ENCODE peak calls at places on chromosomes 3 and 15, in four cellular contexts. K is K562, Y is HCT116, Q is transverse colon. T is an unnamed sample.

GRCh38 chr3:98532709-98533571 is 1.2 kb downstream of the GPR15 start:
- DNase-seq in K (no peak), Y (no peak), Q (no peak), T (no peak)

GRCh38 chr3:55756976-55757375 is 269.9 kb upstream of the WNT5A start:
- DNase-seq in K (no peak), Y (no peak), Q (no peak), T (no peak)

GRCh38 chr15:33150993-33151392 is 43.5 kb downstream of the FMN1 start:
- DNase-seq in K (no peak), Y (no peak), Q (no peak), T (no peak)

GRCh38 chr3:15983232-15983631 is 185.5 kb upstream of the ANKRD28 start:
- DNase-seq in K (no peak), Y (no peak), Q (no peak), T (no peak)

GRCh38 chr15:100721758-100722550 is 119.6 kb downstream of the ASB7 start:
- DNase-seq in K (no peak), Y (peak), Q (peak), T (no peak)

GRCh38 chr3:114213262-114213668 is 24.1 kb downstream of the ZNF80 start:
- DNase-seq in K (no peak), Y (no peak), Q (no peak), T (no peak)

GRCh38 chr15:69623521-69624513 is 171.2 kb downstream of the RPLP1 start:
- DNase-seq in K (no peak), Y (no peak), Q (no peak), T (no peak)

GRCh38 chr3:33389908-33390307 is 50.3 kb downstream of the UBP1 start:
- DNase-seq in K (no peak), Y (no peak), Q (no peak), T (no peak)

GRCh38 chr3:66253790-66254620 is 33.2 kb downstream of the SLC25A26 start:
- DNase-seq in K (peak), Y (peak), Q (no peak), T (no peak)

GRCh38 chr3:138118863-138119766 is 3.7 kb upstream of the DZIP1L start:
- DNase-seq in K (peak), Y (peak), Q (peak), T (peak)

GRCh38 chr15:89665449-89666146 is 10.3 kb upstream of the KIF7 start:
- DNase-seq in K (no peak), Y (no peak), Q (peak), T (no peak)

GRCh38 chr15:63380828-63381282 is 791 bp downstream of the CA12 start:
- DNase-seq in K (no peak), Y (no peak), Q (no peak), T (no peak)

GRCh38 chr3:15982667-15983145 is 184.9 kb upstream of the ANKRD28 start:
- DNase-seq in K (no peak), Y (peak), Q (no peak), T (no peak)

GRCh38 chr3:27880969-27881892 is 159.1 kb upstream of the EOMES start:
- DNase-seq in K (no peak), Y (no peak), Q (peak), T (no peak)

GRCh38 chr3:77147836-77148578 is 108.1 kb downstream of the ROBO2 start:
- DNase-seq in K (no peak), Y (no peak), Q (no peak), T (no peak)

GRCh38 chr15:65888998-65889397 is 19.7 kb downstream of the RAB11A start:
- DNase-seq in K (no peak), Y (no peak), Q (no peak), T (no peak)

GRCh38 chr3:31947671-31948091 is 33.4 kb downstream of the OSBPL10 start:
- DNase-seq in K (no peak), Y (no peak), Q (no peak), T (no peak)

GRCh38 chr3:23246651-23247050 is 43.5 kb downstream of the UBE2E2 start:
- DNase-seq in K (no peak), Y (no peak), Q (no peak), T (no peak)

GRCh38 chr3:39332525-39332924 is 3.0 kb downstream of the CCR8 start:
- DNase-seq in K (no peak), Y (no peak), Q (no peak), T (no peak)

GRCh38 chr3:152386208-152386607 is 117.5 kb downstream of the MBNL1 start:
- DNase-seq in K (no peak), Y (no peak), Q (no peak), T (no peak)
- TF ChIP-seq POLR2A in K (no peak), Y (no peak), Q (no peak), T (no peak)

DNA sequence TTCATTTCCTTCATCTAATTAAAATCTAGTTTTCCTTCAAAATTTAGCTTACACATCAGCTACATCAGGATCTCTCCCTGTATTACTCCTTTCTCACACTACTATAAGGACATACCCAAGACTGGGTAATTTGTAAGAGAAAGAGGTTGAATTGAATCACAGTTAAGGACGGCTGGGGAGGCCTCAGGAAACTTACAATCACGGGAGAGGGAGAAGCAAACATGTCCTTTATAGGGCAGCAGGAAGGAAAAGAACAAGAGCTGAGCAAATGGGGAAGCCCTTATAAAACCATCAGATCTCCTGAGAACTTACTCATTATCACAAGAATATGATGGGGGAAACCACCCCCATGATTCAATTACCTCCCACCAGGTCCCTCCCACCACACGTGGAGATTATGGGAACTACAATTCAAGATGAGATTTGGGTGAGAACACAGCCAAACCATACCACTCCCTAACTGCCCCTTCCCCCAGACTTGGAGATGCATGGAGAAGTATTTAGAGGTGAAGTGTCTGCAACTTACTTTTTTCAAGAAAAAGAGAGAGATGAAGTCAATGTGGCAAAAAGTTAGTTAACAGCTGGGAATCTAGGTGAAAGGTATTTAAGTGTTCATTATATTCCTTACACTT is 21.3 kb downstream of the PRTG start:
- DNase-seq in K (no peak), Y (no peak), Q (no peak), T (no peak)
- TF ChIP-seq POLR2AphosphoS5 in K (no peak), Y (no peak), Q (no peak), T (no peak)

GRCh38 chr3:52120576-52121458 is 33.4 kb downstream of the POC1A start:
- DNase-seq in K (no peak), Y (no peak), Q (no peak), T (no peak)
- TF ChIP-seq POLR2A in K (no peak), Y (no peak), Q (no peak), T (no peak)

GRCh38 chr3:30186741-30187219 is 419.6 kb upstream of the TGFBR2 start:
- DNase-seq in K (no peak), Y (no peak), Q (no peak), T (no peak)

GRCh38 chr3:30185872-30186271 is 420.5 kb upstream of the TGFBR2 start:
- DNase-seq in K (no peak), Y (no peak), Q (no peak), T (no peak)

GRCh38 chr3:30181546-30181945 is 424.9 kb upstream of the TGFBR2 start:
- DNase-seq in K (no peak), Y (no peak), Q (no peak), T (no peak)

GRCh38 chr3:30183421-30183820 is 423.0 kb upstream of the TGFBR2 start:
- DNase-seq in K (no peak), Y (no peak), Q (no peak), T (no peak)

GRCh38 chr3:30184102-30184810 is 422.1 kb upstream of the TGFBR2 start:
- DNase-seq in K (no peak), Y (no peak), Q (no peak), T (no peak)
- TF ChIP-seq POLR2AphosphoS5 in K (no peak), Y (no peak), Q (no peak), T (no peak)

DNA sequence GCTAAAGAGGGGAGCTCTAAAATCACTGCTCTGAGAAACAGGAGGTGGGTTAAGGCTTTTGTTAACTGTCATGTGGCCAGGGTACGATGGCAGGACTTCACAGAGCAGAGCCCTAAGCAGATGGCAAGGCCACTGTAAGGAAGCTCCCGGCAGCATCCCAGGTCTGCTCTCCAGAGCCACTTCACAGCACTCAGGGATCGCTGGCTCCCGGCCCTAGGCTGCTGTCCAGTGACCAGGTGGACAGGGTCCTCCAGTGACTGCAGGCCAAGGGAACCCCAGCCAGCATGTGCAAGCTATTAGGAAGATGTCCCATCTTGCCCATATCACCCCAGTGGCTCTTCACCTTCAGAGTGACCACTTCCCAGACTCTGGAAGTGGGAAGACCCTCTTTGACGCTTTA is 10.4 kb downstream of the TMEM41A start:
- DNase-seq in K (no peak), Y (no peak), Q (no peak), T (no peak)
- TF ChIP-seq POLR2A in K (no peak), Y (no peak), Q (no peak), T (no peak)

DNA sequence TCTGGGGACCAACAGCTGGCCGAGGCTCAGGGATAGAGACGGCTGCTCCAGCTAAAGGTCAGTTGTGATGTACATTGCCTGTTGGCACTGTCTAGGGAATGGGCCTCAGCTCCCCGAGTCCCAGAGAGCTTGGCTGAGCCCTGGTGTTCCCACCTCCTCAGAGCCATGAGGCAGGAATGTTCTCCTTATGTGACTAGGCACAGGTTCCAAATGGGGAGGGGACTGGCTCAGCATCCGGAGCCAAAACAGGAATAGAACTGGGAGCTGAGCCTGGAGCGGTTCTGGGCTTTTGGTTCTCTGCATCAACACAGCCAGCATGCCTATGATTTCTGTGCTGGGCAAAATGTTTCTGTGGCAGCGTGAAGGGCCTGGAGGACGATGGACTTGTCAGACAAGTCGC is at the start of gene FAM131A:
- DNase-seq in K (no peak), Y (no peak), Q (peak), T (no peak)
- TF ChIP-seq POLR2AphosphoS5 in K (no peak), Y (no peak), Q (no peak), T (no peak)

GRCh38 chr3:185282696-185283373 is 29.0 kb upstream of the EHHADH start:
- DNase-seq in K (no peak), Y (peak), Q (peak), T (peak)
- TF ChIP-seq POLR2A in K (no peak), Y (peak), Q (peak), T (peak)

DNA sequence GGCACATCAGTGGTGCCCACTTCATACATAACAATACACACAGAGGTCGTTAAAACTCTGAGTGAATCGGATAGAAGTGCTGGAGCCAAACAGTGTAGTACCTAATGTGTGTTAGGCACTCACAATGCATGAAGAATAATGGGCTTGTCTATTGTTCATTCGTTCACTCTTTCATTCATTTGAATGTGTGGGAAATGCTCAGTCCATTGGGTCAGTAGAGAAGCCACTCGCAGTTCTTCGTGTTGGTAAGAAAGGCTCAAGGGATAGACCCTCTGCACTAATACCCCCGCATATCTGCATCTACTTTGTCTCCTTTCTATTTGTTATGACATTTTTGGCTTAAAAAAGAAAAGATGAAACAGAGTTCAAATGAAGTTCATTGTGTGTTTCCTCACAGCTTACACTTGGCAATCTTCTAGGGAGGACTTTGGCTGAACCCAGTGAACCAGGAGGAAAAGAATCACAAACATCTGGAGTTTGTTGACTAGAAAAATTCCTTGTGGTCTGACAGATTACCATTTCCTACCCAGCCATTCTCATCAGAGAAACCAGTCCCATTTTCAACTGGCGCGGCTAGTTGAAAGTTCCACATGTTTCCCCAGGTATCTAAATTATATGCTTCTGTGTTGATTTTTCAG is 32.9 kb upstream of the MFSD1 start:
- DNase-seq in K (no peak), Y (no peak), Q (peak), T (no peak)
- TF ChIP-seq POLR2AphosphoS5 in K (no peak), Y (no peak), Q (peak), T (no peak)

DNA sequence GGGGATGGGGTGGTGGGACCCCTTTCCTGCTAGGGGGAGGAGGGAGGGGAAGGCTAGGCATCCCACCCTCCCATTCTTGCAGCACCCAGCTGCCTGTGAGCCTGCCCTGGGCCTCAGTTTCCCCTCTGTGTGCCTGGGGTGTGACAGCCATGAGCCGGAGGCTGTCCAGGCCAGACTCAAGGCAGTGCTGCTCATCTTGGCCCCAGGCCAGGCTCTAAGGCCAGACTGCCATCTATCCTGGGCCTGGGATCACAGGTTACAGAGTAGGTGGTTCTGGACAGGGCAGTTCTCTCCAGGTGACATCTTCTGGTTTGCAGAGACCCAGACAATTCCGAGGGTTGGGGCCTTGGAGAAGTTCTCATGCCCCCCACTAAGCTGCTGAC is 3.3 kb upstream of the VILL start:
- DNase-seq in K (no peak), Y (no peak), Q (no peak), T (no peak)
- TF ChIP-seq POLR2A in K (no peak), Y (no peak), Q (no peak), T (no peak)

GRCh38 chr15:64685230-64685886 is 90.0 kb downstream of the RBPMS2 start:
- DNase-seq in K (no peak), Y (no peak), Q (no peak), T (no peak)
- TF ChIP-seq POLR2AphosphoS5 in K (no peak), Y (peak), Q (no peak), T (no peak)